ENCODE peak calls at places on chromosomes 6 and 20, in five cellular contexts. G, J, F, Y and I are unnamed samples.
A peak's percentile ranks its signal among the peaks of the same experiment; 100 is the strongest.

GRCh38 chr6:21616005-21616404 is 22.5 kb downstream of the SOX4 start:
- DNase-seq in G (no peak), J (no peak), F (no peak), Y (no peak), I (peak; percentile 34)

GRCh38 chr20:45465492-45466266 is 3.9 kb upstream of the WFDC2 start:
- DNase-seq in G (no peak), J (no peak), F (no peak), Y (no peak), I (no peak)

GRCh38 chr6:113620372-113620771 is 236.8 kb upstream of the MARCKS start:
- DNase-seq in G (no peak), J (no peak), F (no peak), Y (no peak), I (no peak)

GRCh38 chr6:100186552-100186951 is 192.5 kb upstream of the MCHR2 start:
- DNase-seq in G (no peak), J (no peak), F (no peak), Y (no peak), I (no peak)

GRCh38 chr6:81934936-81935335 is 182.5 kb upstream of the TENT5A start:
- DNase-seq in G (no peak), J (no peak), F (no peak), Y (no peak), I (peak; percentile 37)

GRCh38 chr20:49277786-49278035 is 146 bp downstream of the ZNFX1 start:
- DNase-seq in G (no peak), J (no peak), F (no peak), Y (no peak), I (no peak)

GRCh38 chr20:59063358-59064213 is 21.0 kb upstream of the PRELID3B start:
- DNase-seq in G (no peak), J (peak; percentile 57), F (peak; percentile 39), Y (no peak), I (peak; percentile 71)

GRCh38 chr20:48826883-48827771 is 672 bp downstream of the PREX1 start:
- DNase-seq in G (peak; percentile 66), J (peak; percentile 59), F (no peak), Y (no peak), I (peak; percentile 51)

GRCh38 chr20:5222919-5223634 is 93.7 kb downstream of the PROKR2 start:
- DNase-seq in G (peak; percentile 68), J (peak; percentile 62), F (peak; percentile 47), Y (peak; percentile 10), I (peak; percentile 73)

GRCh38 chr6:45845546-45845945 is 170.1 kb downstream of the CLIC5 start:
- DNase-seq in G (no peak), J (no peak), F (no peak), Y (no peak), I (peak; percentile 59)

GRCh38 chr20:57013741-57014140 is 252.7 kb downstream of the BMP7 start:
- DNase-seq in G (no peak), J (no peak), F (no peak), Y (no peak), I (no peak)

GRCh38 chr6:166654573-166654972 is 27.5 kb upstream of the RPS6KA2 start:
- DNase-seq in G (no peak), J (no peak), F (no peak), Y (no peak), I (no peak)

GRCh38 chr6:98641929-98642328 is 192.4 kb upstream of the POU3F2 start:
- DNase-seq in G (no peak), J (no peak), F (no peak), Y (no peak), I (no peak)